ENCODE peak calls at places on chromosomes 4 and X, in four cellular contexts. I is HepG2, J is GM12878, Z is K562. U is an unnamed sample.

GRCh38 chrX:47177079-47177478 is 16.6 kb upstream of the UBA1 start:
- DNase-seq in Z (no peak), J (no peak), I (no peak), U (no peak)

GRCh38 chr4:814312-814850 is 11.5 kb downstream of the CPLX1 start:
- DNase-seq in J (no peak), I (no peak), Z (no peak), U (no peak)

GRCh38 chrX:51496501-51497291 is at the start of gene NUDT11:
- DNase-seq in Z (peak), I (no peak), J (no peak), U (peak)

GRCh38 chr4:87506974-87507701 is 22.0 kb downstream of the SPARCL1 start:
- DNase-seq in I (no peak), J (no peak), Z (no peak), U (no peak)

GRCh38 chr4:166318810-166319525 is 445.9 kb downstream of the TLL1 start:
- DNase-seq in I (no peak), Z (no peak), J (no peak), U (no peak)

GRCh38 chrX:17291998-17292658 is 82.9 kb upstream of the NHS start:
- DNase-seq in I (no peak), Z (no peak), J (no peak), U (no peak)

GRCh38 chrX:131677655-131678628 is 134.1 kb downstream of the OR13H1 start:
- DNase-seq in J (no peak), I (peak), Z (peak), U (peak)

GRCh38 chrX:78665286-78665685 is 6.2 kb upstream of the RTL3 start:
- DNase-seq in Z (no peak), J (no peak), I (no peak), U (no peak)

GRCh38 chr4:16253127-16253960 is 27.1 kb upstream of the TAPT1 start:
- DNase-seq in Z (no peak), J (no peak), I (peak), U (no peak)

GRCh38 chr4:23889814-23890269 is at the start of gene PPARGC1A:
- DNase-seq in Z (no peak), J (no peak), I (peak), U (peak)

GRCh38 chr4:81621490-81621889 is 149.8 kb upstream of the RASGEF1B start:
- DNase-seq in J (no peak), Z (no peak), I (no peak), U (no peak)

GRCh38 chr4:32631824-32632223 is 1911.7 kb downstream of the PCDH7 start:
- DNase-seq in I (no peak), Z (no peak), J (no peak), U (no peak)

GRCh38 chr4:127777487-127777886 is 4.6 kb upstream of the HSPA4L start:
- DNase-seq in J (no peak), I (no peak), Z (no peak), U (no peak)
- TF ChIP-seq FOXK2 in J (no peak), I (no peak), Z (no peak), U (no peak)

GRCh38 chrX:153817291-153817690 is 13.1 kb downstream of the PDZD4 start:
- DNase-seq in Z (no peak), I (no peak), J (no peak), U (no peak)
- TF ChIP-seq FOXK2 in Z (no peak), I (no peak), J (no peak), U (no peak)

GRCh38 chrX:129779747-129780146 is at the start of gene SASH3:
- DNase-seq in Z (no peak), J (no peak), I (no peak), U (no peak)
- TF ChIP-seq FOXK2 in Z (no peak), J (no peak), I (no peak), U (no peak)

DNA sequence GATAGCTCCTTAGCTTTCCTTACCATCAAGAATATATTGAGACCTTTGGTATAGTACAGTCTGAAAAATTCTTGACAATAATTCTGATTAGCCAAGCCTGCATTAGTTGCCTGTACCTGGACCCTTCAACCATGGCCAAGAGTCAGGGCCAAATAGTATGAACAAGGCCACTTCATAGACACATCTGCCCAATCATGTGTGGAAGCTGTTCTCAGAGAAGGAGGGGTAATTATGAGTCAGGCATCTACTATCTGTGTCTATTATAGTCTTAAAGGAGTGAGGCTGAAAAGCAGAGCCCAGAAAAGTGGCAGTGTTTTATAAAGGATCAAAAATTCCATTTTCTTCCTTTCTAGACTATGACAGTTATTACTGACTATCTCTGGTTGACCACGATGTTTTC is 5.1 kb upstream of the ADGRL3 start:
- DNase-seq in Z (no peak), J (no peak), I (no peak), U (no peak)
- TF ChIP-seq FOXK2 in Z (no peak), J (no peak), I (no peak), U (no peak)

GRCh38 chrX:9515973-9516538 is 51.2 kb downstream of the TBL1X start:
- DNase-seq in I (no peak), Z (peak), J (no peak), U (no peak)
- TF ChIP-seq FOXK2 in I (no peak), Z (peak), J (no peak), U (no peak)

DNA sequence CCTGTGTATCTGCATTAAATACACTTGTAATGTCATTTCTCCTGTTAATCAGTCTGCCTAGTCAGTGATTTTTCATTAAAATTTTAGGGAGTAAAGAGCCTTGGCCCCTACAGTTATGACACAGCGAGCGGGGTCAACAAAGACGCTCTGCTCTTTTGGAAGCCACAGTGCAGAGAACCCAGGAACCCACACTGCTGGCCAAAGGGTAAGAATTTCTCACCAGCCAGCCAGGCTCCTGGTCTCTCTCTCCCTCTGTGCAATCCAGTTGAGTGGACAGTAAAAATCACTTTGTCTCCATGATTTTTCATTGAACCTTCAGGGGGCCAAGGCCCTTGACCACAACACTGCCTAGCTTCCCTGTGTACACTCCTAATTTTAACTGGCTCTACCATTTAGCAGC is 52.8 kb downstream of the NLGN4X start:
- DNase-seq in Z (no peak), I (no peak), J (no peak), U (no peak)
- TF ChIP-seq FOXK2 in Z (no peak), I (no peak), J (no peak), U (no peak)

GRCh38 chrX:40897768-40898167 is 162.4 kb upstream of the MED14 start:
- DNase-seq in J (no peak), Z (no peak), I (no peak), U (no peak)
- TF ChIP-seq FOXK2 in J (no peak), Z (no peak), I (no peak), U (no peak)

GRCh38 chrX:149010899-149011224 is 494.2 kb downstream of the IDS start:
- DNase-seq in J (no peak), I (no peak), Z (no peak), U (no peak)
- TF ChIP-seq FOXK2 in J (no peak), I (no peak), Z (no peak), U (no peak)

GRCh38 chrX:129762448-129762847 is 17.3 kb upstream of the SASH3 start:
- DNase-seq in J (no peak), Z (no peak), I (no peak), U (no peak)

GRCh38 chrX:129760981-129761380 is 18.8 kb upstream of the SASH3 start:
- DNase-seq in J (no peak), Z (no peak), I (no peak), U (no peak)

GRCh38 chrX:129760155-129760554 is 19.6 kb upstream of the SASH3 start:
- DNase-seq in J (no peak), Z (no peak), I (no peak), U (no peak)

GRCh38 chrX:129759576-129760061 is 20.1 kb upstream of the SASH3 start:
- DNase-seq in Z (no peak), I (no peak), J (no peak), U (no peak)

DNA sequence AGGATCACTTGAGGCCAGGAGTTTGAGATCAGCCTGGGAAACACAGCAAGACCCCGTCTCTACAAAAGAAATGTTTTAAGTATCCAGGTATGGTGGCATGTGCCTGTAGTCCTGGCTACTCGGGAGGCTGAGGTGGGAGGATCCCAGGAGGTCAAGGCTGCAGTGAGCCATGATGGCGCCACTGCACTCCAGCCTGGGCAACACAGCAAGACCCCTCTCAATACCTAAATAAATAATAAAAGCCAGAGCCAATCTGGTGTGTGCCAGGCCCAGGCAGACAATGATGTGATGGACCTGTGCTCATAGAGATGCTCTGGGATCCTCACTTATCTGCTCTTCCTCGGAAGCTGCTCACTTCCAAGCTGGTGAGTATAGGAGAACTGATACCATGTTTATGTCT is 18.2 kb upstream of the SASH3 start:
- DNase-seq in J (no peak), I (no peak), Z (no peak), U (no peak)
- TF ChIP-seq FOXK2 in J (no peak), I (no peak), Z (no peak), U (no peak)

DNA sequence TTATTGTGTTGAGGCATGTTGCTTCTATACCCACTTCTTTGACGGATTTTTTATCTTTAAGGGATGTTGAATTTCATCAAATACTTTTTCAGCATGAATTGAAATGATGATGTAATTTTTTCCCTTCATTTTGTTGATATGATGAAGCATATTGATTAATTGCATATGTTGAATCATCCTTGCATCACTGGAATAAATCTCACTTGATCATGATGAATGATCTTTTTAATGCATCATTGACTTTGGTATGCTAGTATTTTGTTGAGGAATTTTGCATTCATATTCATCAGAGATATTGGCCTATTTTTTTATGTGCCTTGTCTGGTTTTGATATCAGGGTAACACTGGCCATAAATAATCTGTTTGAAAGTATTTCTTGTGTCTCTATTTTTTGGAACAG is 754.7 kb downstream of the KCTD8 start:
- DNase-seq in I (no peak), J (no peak), Z (no peak), U (no peak)
- TF ChIP-seq FOXK2 in I (no peak), J (no peak), Z (no peak), U (no peak)